ENCODE peak calls at places on chromosomes 6 and 20, in seven cellular contexts. I, E, U, T, X, V and M are unnamed samples.

GRCh38 chr6:130843575-130844320 is 16.5 kb downstream of the SMLR1 start:
- DNase-seq in I (peak), E (no peak), U (peak), T (no peak), X (peak), V (no peak), M (peak)

GRCh38 chr20:4836935-4837334 is 115.2 kb downstream of the PRND start:
- DNase-seq in I (no peak), E (no peak), U (no peak), T (no peak), X (no peak), V (no peak), M (no peak)

GRCh38 chr6:136039185-136039584 is 187.7 kb downstream of the PDE7B start:
- DNase-seq in I (no peak), E (no peak), U (no peak), T (no peak), X (no peak), V (no peak), M (no peak)

GRCh38 chr6:41055149-41055548 is 2.1 kb downstream of the APOBEC2 start:
- DNase-seq in I (no peak), E (no peak), U (no peak), T (no peak), X (no peak), V (no peak), M (no peak)

GRCh38 chr20:2305946-2306345 is 10.1 kb downstream of the TGM3 start:
- DNase-seq in I (no peak), E (no peak), U (peak), T (peak), X (no peak), V (no peak), M (no peak)

GRCh38 chr20:58162976-58163375 is 65.5 kb downstream of the ANKRD60 start:
- DNase-seq in I (no peak), E (no peak), U (no peak), T (no peak), X (no peak), V (no peak), M (no peak)

GRCh38 chr6:26388014-26388413 is 5.1 kb downstream of the BTN2A2 start:
- DNase-seq in I (no peak), E (no peak), U (peak), T (no peak), X (no peak), V (no peak), M (no peak)

GRCh38 chr6:4134841-4135664 is at the start of gene ECI2:
- DNase-seq in I (peak), E (peak), U (peak), T (no peak), X (no peak), V (no peak), M (no peak)

GRCh38 chr6:149271348-149272340 is 45.9 kb upstream of the TAB2 start:
- DNase-seq in I (peak), E (no peak), U (no peak), T (no peak), X (peak), V (no peak), M (no peak)

GRCh38 chr6:98039443-98039842 is 756.4 kb upstream of the MMS22L start:
- DNase-seq in I (no peak), E (no peak), U (peak), T (no peak), X (no peak), V (no peak), M (no peak)

GRCh38 chr20:32984196-32984595 is 20.0 kb downstream of the SUN5 start:
- DNase-seq in I (no peak), E (no peak), U (peak), T (peak), X (no peak), V (no peak), M (no peak)

GRCh38 chr6:35409245-35409644 is 42.9 kb upstream of the FANCE start:
- DNase-seq in I (no peak), E (no peak), U (no peak), T (no peak), X (no peak), V (no peak), M (no peak)

GRCh38 chr6:40822619-40823018 is 216.4 kb downstream of the UNC5CL start:
- DNase-seq in I (no peak), E (no peak), U (no peak), T (no peak), X (no peak), V (no peak), M (no peak)

GRCh38 chr6:159311618-159312017 is 142.4 kb downstream of the FNDC1 start:
- DNase-seq in I (no peak), E (no peak), U (peak), T (no peak), X (no peak), V (no peak), M (no peak)

GRCh38 chr20:270517-270916 is 13.0 kb downstream of the DEFB132 start:
- DNase-seq in I (no peak), E (no peak), U (no peak), T (no peak), X (no peak), V (no peak), M (no peak)

GRCh38 chr20:271069-271468 is 13.5 kb downstream of the DEFB132 start:
- DNase-seq in I (no peak), E (no peak), U (no peak), T (no peak), X (no peak), V (no peak), M (no peak)

GRCh38 chr20:266604-267562 is 9.4 kb downstream of the DEFB132 start:
- DNase-seq in I (peak), E (peak), U (peak), T (peak), X (peak), V (peak), M (no peak)

GRCh38 chr20:263701-264100 is 6.2 kb downstream of the DEFB132 start:
- DNase-seq in I (no peak), E (no peak), U (no peak), T (no peak), X (no peak), V (no peak), M (no peak)

DNA sequence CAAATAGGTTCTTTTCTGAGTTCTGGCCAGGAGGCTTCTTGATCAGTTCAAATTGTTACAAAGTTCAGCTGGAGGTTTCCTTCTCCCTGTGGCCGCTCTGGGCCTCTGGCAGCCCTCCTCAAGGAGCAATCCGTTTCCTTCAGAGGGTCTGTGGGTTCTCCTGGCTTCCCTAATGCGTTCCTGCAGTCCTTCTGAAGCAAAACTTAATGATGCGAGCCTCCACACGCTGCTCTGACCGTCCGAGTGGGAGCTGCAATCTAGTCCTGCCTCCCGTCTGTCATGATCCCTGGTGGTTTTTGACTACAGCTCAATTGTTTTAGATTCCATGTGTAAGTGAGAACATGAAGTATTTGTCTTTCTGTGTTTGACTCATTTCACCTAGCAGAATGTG is 8.7 kb downstream of the DEFB132 start:
- DNase-seq in I (no peak), E (no peak), U (no peak), T (no peak), X (no peak), V (no peak), M (no peak)
- H3K27ac ChIP-seq in I (no peak), E (no peak), U (no peak), T (no peak), X (no peak), V (no peak), M (no peak)

DNA sequence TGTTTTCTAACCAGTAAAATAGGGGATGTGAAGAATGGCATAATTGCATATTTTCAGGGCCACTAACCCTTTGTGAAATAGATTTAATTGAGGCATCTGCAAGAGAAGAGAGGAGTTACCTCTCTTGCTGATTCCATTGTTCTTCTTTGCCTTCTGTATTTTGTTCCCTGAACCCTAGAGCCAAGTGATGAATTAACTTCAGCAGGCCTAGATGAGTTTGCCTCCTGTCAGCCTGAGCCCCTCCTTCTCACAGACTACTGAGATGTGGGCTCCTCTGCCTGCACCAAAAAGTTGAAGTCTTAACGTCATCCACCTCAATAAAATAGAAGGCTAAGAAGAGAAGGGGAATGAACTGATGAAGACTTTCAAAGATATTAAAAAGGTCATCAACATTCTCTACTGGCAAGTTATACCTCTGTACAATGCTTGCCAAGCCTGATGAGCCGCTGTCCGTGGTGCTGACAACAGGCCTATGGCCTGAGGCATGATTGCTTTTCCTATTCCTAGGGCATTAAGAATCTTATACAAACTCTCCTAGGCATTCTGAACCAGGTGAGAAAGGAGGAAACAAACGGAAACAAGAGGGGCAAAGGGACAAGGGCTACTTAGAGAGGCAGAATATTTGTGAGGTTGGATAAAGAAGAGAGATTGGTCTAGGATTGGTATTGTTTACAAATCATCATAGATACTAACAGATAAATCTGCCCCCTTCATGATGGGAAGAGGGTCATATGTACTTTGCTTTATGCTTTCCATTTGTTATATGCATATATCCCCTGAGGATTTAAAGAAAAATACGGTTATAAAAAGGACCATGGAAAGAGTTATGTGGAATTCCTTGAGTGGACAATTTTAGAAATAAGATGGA is 46.8 kb downstream of the CD24 start:
- DNase-seq in I (peak), E (no peak), U (peak), T (no peak), X (no peak), V (no peak), M (peak)
- TF ChIP-seq POLR2AphosphoS5 in I (no peak), E (no peak), U (no peak), T (no peak), X (no peak), V (no peak), M (no peak)

GRCh38 chr6:116424001-116424400 is 37.2 kb upstream of the CALHM6 start:
- DNase-seq in I (no peak), E (no peak), U (no peak), T (no peak), X (no peak), V (no peak), M (no peak)
- H3K27ac ChIP-seq in I (no peak), E (no peak), U (no peak), T (no peak), X (no peak), V (no peak), M (no peak)

GRCh38 chr20:38131588-38132121 is 33.4 kb downstream of the TGM2 start:
- DNase-seq in I (no peak), E (no peak), U (no peak), T (peak), X (no peak), V (no peak), M (peak)
- TF ChIP-seq POLR2AphosphoS5 in I (no peak), E (no peak), U (no peak), T (no peak), X (no peak), V (no peak), M (no peak)

DNA sequence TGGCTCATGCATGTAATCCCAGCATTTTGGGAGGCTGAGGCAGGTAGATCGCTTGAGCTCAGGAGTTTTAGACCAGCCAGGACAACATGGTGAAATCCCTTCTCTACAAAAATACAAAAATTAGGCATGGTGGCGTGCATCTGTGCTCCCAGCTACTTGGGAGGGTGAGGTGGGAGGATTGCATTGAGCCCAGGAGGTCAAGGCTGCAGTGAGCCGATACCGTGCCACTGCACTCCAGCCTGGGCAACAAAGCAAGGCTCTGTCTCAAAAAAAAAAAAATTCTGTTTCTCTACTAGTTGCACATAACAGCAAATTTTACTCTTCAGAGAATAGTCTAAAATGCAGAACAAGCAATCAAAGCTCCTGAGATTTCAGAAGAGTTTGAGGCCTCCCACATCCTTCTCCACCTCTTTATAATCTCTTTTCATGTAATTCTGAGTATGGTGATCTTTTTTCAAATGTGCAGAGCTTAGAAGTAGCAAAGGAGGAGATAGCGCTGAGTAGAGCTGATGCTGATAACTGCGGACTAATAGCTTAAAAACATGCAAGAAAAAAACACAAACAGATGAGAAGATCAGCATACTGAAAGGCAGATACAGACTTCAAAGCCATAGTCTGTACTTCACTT is 23.3 kb downstream of the LRRN4 start:
- DNase-seq in I (no peak), E (no peak), U (no peak), T (no peak), X (no peak), V (no peak), M (no peak)
- H3K27ac ChIP-seq in I (no peak), E (no peak), U (no peak), T (no peak), X (no peak), V (no peak), M (no peak)

DNA sequence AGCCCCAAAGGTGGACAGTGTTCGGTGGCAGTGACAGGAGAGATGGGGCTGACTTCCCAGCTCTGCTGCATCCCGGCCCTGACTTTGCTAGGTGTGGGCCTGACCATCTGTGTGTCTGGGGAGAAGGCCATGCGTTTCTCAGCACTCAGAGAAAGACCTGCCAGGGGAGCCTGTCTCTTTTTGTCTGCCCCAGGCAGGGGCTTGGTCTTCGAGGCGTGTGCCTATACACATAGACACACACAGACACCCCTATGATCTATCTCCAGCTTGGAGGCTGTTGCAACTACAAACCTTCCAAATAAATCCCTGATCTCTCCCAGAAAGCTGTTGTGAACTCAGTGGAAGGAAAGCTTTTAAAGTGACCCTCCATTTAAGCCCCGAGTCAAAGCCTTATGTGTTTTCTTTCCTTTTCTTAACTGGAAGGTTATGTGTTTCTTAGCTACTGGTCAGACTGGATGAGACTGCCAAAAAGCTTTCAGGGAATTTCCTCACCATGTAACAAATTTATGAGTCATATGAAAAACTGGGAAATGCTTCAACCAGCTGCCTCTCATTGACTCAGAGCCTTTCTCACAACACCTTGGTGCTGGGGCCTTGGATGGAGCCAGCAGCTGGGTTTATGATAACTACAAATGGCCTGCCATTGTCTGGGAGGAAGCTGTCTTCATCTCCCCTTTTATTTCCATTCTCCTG is 102.6 kb downstream of the CDC5L start:
- DNase-seq in I (no peak), E (peak), U (no peak), T (no peak), X (no peak), V (peak), M (no peak)
- TF ChIP-seq POLR2AphosphoS5 in I (no peak), E (no peak), U (no peak), T (no peak), X (no peak), V (peak), M (no peak)

DNA sequence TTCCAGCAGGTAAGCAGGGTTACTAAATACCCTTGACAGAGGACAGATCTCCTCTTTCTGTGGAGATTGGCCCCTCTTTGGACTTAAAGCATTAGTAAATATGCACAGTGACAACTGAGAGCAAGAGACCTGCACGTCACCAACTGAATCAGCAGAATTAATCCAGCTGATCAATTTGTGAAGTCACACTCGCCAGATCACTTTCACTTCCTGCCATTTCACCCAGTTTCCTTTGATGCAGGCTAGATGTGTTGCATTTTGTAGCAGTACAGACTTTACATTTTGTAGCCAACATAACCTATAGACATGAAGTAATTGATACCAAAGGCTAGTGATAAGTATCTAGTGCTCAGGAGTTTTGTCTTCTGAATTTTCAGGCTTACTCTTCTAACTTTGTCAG is 11.9 kb downstream of the SYNE1 start:
- DNase-seq in I (no peak), E (no peak), U (no peak), T (no peak), X (no peak), V (no peak), M (no peak)
- H3K27ac ChIP-seq in I (no peak), E (no peak), U (no peak), T (no peak), X (no peak), V (no peak), M (no peak)

GRCh38 chr20:17963114-17963897 is 5.3 kb downstream of the SNX5 start:
- DNase-seq in I (no peak), E (no peak), U (no peak), T (no peak), X (no peak), V (no peak), M (no peak)
- TF ChIP-seq POLR2AphosphoS5 in I (peak), E (no peak), U (no peak), T (no peak), X (no peak), V (no peak), M (no peak)

DNA sequence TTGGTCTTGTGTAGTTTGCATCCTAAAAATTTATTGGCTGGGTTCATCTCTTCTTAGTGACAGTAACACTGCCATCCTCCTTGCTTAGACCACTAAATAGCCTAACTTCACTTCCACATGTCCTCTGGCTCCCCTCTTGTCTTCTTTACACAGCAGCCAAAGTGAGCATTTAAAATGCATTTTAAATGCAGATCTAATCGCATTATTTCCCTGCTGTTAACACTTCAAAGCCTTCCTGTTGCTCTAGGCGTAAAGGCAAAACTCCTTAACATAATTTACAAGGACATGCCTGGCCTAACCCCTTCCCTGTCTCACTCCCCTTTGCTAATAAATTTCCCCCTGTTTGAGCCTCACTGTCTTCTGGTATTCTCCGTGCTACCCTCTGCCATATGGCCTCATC is 26.4 kb downstream of the NKAIN2 start:
- DNase-seq in I (no peak), E (no peak), U (peak), T (no peak), X (no peak), V (no peak), M (peak)
- H3K27ac ChIP-seq in I (no peak), E (no peak), U (no peak), T (no peak), X (no peak), V (no peak), M (no peak)

GRCh38 chr20:17928633-17929311 is 39.8 kb downstream of the SNX5 start:
- DNase-seq in I (no peak), E (no peak), U (peak), T (no peak), X (no peak), V (peak), M (no peak)
- TF ChIP-seq POLR2AphosphoS5 in I (no peak), E (no peak), U (no peak), T (no peak), X (no peak), V (peak), M (no peak)